ENCODE peak calls at places on chromosomes 16 and 17, in eight cellular contexts. One of them, this sample, is unnamed.

GRCh38 chr16:50509521-50510341 is 38.5 kb upstream of the NKD1 start:
- DNase-seq in lower leg skin: no peak
- DNase-seq in HCT116: peak
- DNase-seq in sigmoid colon: no peak
- DNase-seq in ovary: no peak
- DNase-seq in Peyer's patch: peak
- DNase-seq in stomach: peak
- DNase-seq in uterus: no peak
- DNase-seq in this sample: peak

GRCh38 chr16:28181557-28181914 is 30.2 kb downstream of the XPO6 start:
- DNase-seq in lower leg skin: peak
- DNase-seq in HCT116: peak
- DNase-seq in sigmoid colon: peak
- DNase-seq in ovary: no peak
- DNase-seq in Peyer's patch: no peak
- DNase-seq in stomach: peak
- DNase-seq in uterus: peak
- DNase-seq in this sample: no peak

GRCh38 chr16:56606071-56606687 is 2.2 kb upstream of the MT2A start:
- DNase-seq in lower leg skin: peak
- DNase-seq in HCT116: peak
- DNase-seq in sigmoid colon: peak
- DNase-seq in ovary: peak
- DNase-seq in Peyer's patch: no peak
- DNase-seq in stomach: no peak
- DNase-seq in uterus: peak
- DNase-seq in this sample: no peak

GRCh38 chr17:30921544-30922196 is at the start of gene ADAP2:
- DNase-seq in lower leg skin: peak
- DNase-seq in HCT116: peak
- DNase-seq in sigmoid colon: peak
- DNase-seq in ovary: no peak
- DNase-seq in Peyer's patch: peak
- DNase-seq in stomach: peak
- DNase-seq in uterus: no peak
- DNase-seq in this sample: peak

GRCh38 chr17:81510798-81511549 is 1.6 kb downstream of the ACTG1 start:
- DNase-seq in lower leg skin: no peak
- DNase-seq in HCT116: no peak
- DNase-seq in sigmoid colon: no peak
- DNase-seq in ovary: no peak
- DNase-seq in Peyer's patch: peak
- DNase-seq in stomach: no peak
- DNase-seq in uterus: no peak
- DNase-seq in this sample: no peak

GRCh38 chr17:44796731-44797130 is 33.4 kb downstream of the GJC1 start:
- DNase-seq in lower leg skin: no peak
- DNase-seq in HCT116: no peak
- DNase-seq in sigmoid colon: no peak
- DNase-seq in ovary: no peak
- DNase-seq in Peyer's patch: no peak
- DNase-seq in stomach: no peak
- DNase-seq in uterus: no peak
- DNase-seq in this sample: no peak

GRCh38 chr16:88655053-88655732 is 4.3 kb upstream of the CYBA start:
- DNase-seq in lower leg skin: no peak
- DNase-seq in HCT116: no peak
- DNase-seq in sigmoid colon: no peak
- DNase-seq in ovary: no peak
- DNase-seq in Peyer's patch: no peak
- DNase-seq in stomach: no peak
- DNase-seq in uterus: no peak
- DNase-seq in this sample: no peak

GRCh38 chr17:14011740-14012405 is 57.4 kb upstream of the COX10 start:
- DNase-seq in lower leg skin: no peak
- DNase-seq in HCT116: no peak
- DNase-seq in sigmoid colon: no peak
- DNase-seq in ovary: no peak
- DNase-seq in Peyer's patch: no peak
- DNase-seq in stomach: no peak
- DNase-seq in uterus: no peak
- DNase-seq in this sample: no peak

GRCh38 chr17:35866356-35866950 is 2.2 kb downstream of the HEATR9 start:
- DNase-seq in lower leg skin: no peak
- DNase-seq in HCT116: no peak
- DNase-seq in sigmoid colon: no peak
- DNase-seq in ovary: no peak
- DNase-seq in Peyer's patch: no peak
- DNase-seq in stomach: no peak
- DNase-seq in uterus: no peak
- DNase-seq in this sample: peak

GRCh38 chr16:13875614-13876284 is 44.2 kb upstream of the ERCC4 start:
- DNase-seq in lower leg skin: no peak
- DNase-seq in HCT116: no peak
- DNase-seq in sigmoid colon: no peak
- DNase-seq in ovary: no peak
- DNase-seq in Peyer's patch: no peak
- DNase-seq in stomach: no peak
- DNase-seq in uterus: no peak
- DNase-seq in this sample: no peak

GRCh38 chr17:45718791-45719190 is 65.3 kb upstream of the CRHR1 start:
- DNase-seq in lower leg skin: no peak
- DNase-seq in HCT116: no peak
- DNase-seq in sigmoid colon: no peak
- DNase-seq in ovary: no peak
- DNase-seq in Peyer's patch: no peak
- DNase-seq in stomach: no peak
- DNase-seq in uterus: no peak
- DNase-seq in this sample: no peak

GRCh38 chr17:58328195-58329034 is at the start of gene TSPOAP1:
- DNase-seq in lower leg skin: no peak
- DNase-seq in HCT116: no peak
- DNase-seq in sigmoid colon: no peak
- DNase-seq in ovary: no peak
- DNase-seq in Peyer's patch: peak
- DNase-seq in stomach: no peak
- DNase-seq in uterus: no peak
- DNase-seq in this sample: peak

GRCh38 chr16:49461517-49461951 is 87.9 kb downstream of the C16orf78 start:
- DNase-seq in lower leg skin: no peak
- DNase-seq in HCT116: no peak
- DNase-seq in sigmoid colon: peak
- DNase-seq in ovary: no peak
- DNase-seq in Peyer's patch: no peak
- DNase-seq in stomach: peak
- DNase-seq in uterus: no peak
- DNase-seq in this sample: no peak

GRCh38 chr17:78611636-78612035 is 34.4 kb upstream of the DNAH17 start:
- DNase-seq in lower leg skin: no peak
- DNase-seq in HCT116: no peak
- DNase-seq in sigmoid colon: peak
- DNase-seq in ovary: no peak
- DNase-seq in Peyer's patch: no peak
- DNase-seq in stomach: no peak
- DNase-seq in uterus: peak
- DNase-seq in this sample: no peak

GRCh38 chr16:57125969-57126368 is 33.6 kb downstream of the CPNE2 start:
- DNase-seq in lower leg skin: no peak
- DNase-seq in HCT116: no peak
- DNase-seq in sigmoid colon: no peak
- DNase-seq in ovary: no peak
- DNase-seq in Peyer's patch: no peak
- DNase-seq in stomach: no peak
- DNase-seq in uterus: no peak
- DNase-seq in this sample: no peak

GRCh38 chr16:85670840-85671239 is 17.9 kb downstream of the GINS2 start:
- DNase-seq in lower leg skin: no peak
- DNase-seq in HCT116: no peak
- DNase-seq in sigmoid colon: no peak
- DNase-seq in ovary: peak
- DNase-seq in Peyer's patch: no peak
- DNase-seq in stomach: no peak
- DNase-seq in uterus: no peak
- DNase-seq in this sample: no peak

GRCh38 chr17:50186661-50187402 is 14.6 kb downstream of the COL1A1 start:
- DNase-seq in lower leg skin: no peak
- DNase-seq in HCT116: no peak
- DNase-seq in sigmoid colon: no peak
- DNase-seq in ovary: no peak
- DNase-seq in Peyer's patch: no peak
- DNase-seq in stomach: no peak
- DNase-seq in uterus: no peak
- DNase-seq in this sample: no peak

GRCh38 chr17:50187403-50187735 is 14.1 kb downstream of the COL1A1 start:
- DNase-seq in lower leg skin: no peak
- DNase-seq in HCT116: no peak
- DNase-seq in sigmoid colon: no peak
- DNase-seq in ovary: no peak
- DNase-seq in Peyer's patch: no peak
- DNase-seq in stomach: no peak
- DNase-seq in uterus: no peak
- DNase-seq in this sample: no peak

GRCh38 chr17:50184611-50185398 is 16.6 kb downstream of the COL1A1 start:
- DNase-seq in lower leg skin: peak
- DNase-seq in HCT116: no peak
- DNase-seq in sigmoid colon: peak
- DNase-seq in ovary: peak
- DNase-seq in Peyer's patch: no peak
- DNase-seq in stomach: no peak
- DNase-seq in uterus: peak
- DNase-seq in this sample: peak

GRCh38 chr17:50184057-50184456 is 17.4 kb downstream of the COL1A1 start:
- DNase-seq in lower leg skin: no peak
- DNase-seq in HCT116: no peak
- DNase-seq in sigmoid colon: no peak
- DNase-seq in ovary: no peak
- DNase-seq in Peyer's patch: no peak
- DNase-seq in stomach: no peak
- DNase-seq in uterus: no peak
- DNase-seq in this sample: peak

GRCh38 chr17:50185724-50186545 is 15.5 kb downstream of the COL1A1 start:
- DNase-seq in lower leg skin: no peak
- DNase-seq in HCT116: no peak
- DNase-seq in sigmoid colon: no peak
- DNase-seq in ovary: peak
- DNase-seq in Peyer's patch: no peak
- DNase-seq in stomach: no peak
- DNase-seq in uterus: no peak
- DNase-seq in this sample: no peak
- TF ChIP-seq POLR2A in lower leg skin: no peak
- TF ChIP-seq POLR2A in HCT116: no peak
- TF ChIP-seq POLR2A in sigmoid colon: no peak
- TF ChIP-seq POLR2A in ovary: no peak
- TF ChIP-seq POLR2A in Peyer's patch: no peak
- TF ChIP-seq POLR2A in stomach: no peak
- TF ChIP-seq POLR2A in uterus: no peak
- TF ChIP-seq POLR2A in this sample: no peak

GRCh38 chr17:77495575-77495974 is 354.8 kb downstream of the SEC14L1 start:
- DNase-seq in lower leg skin: no peak
- DNase-seq in HCT116: no peak
- DNase-seq in sigmoid colon: peak
- DNase-seq in ovary: no peak
- DNase-seq in Peyer's patch: peak
- DNase-seq in stomach: no peak
- DNase-seq in uterus: no peak
- DNase-seq in this sample: no peak

GRCh38 chr17:77497578-77497934 is 356.8 kb downstream of the SEC14L1 start:
- DNase-seq in lower leg skin: no peak
- DNase-seq in HCT116: no peak
- DNase-seq in sigmoid colon: peak
- DNase-seq in ovary: no peak
- DNase-seq in Peyer's patch: no peak
- DNase-seq in stomach: no peak
- DNase-seq in uterus: peak
- DNase-seq in this sample: no peak

GRCh38 chr17:77498056-77498785 is 357.5 kb downstream of the SEC14L1 start:
- DNase-seq in lower leg skin: no peak
- DNase-seq in HCT116: no peak
- DNase-seq in sigmoid colon: peak
- DNase-seq in ovary: no peak
- DNase-seq in Peyer's patch: no peak
- DNase-seq in stomach: no peak
- DNase-seq in uterus: peak
- DNase-seq in this sample: no peak

GRCh38 chr17:77496401-77496801 is 355.6 kb downstream of the SEC14L1 start:
- DNase-seq in lower leg skin: no peak
- DNase-seq in HCT116: no peak
- DNase-seq in sigmoid colon: peak
- DNase-seq in ovary: peak
- DNase-seq in Peyer's patch: no peak
- DNase-seq in stomach: no peak
- DNase-seq in uterus: peak
- DNase-seq in this sample: no peak

GRCh38 chr17:77496831-77497577 is 356.2 kb downstream of the SEC14L1 start:
- DNase-seq in lower leg skin: no peak
- DNase-seq in HCT116: no peak
- DNase-seq in sigmoid colon: peak
- DNase-seq in ovary: no peak
- DNase-seq in Peyer's patch: no peak
- DNase-seq in stomach: no peak
- DNase-seq in uterus: peak
- DNase-seq in this sample: no peak
- TF ChIP-seq POLR2A in lower leg skin: no peak
- TF ChIP-seq POLR2A in HCT116: no peak
- TF ChIP-seq POLR2A in sigmoid colon: no peak
- TF ChIP-seq POLR2A in ovary: no peak
- TF ChIP-seq POLR2A in Peyer's patch: no peak
- TF ChIP-seq POLR2A in stomach: no peak
- TF ChIP-seq POLR2A in uterus: no peak
- TF ChIP-seq POLR2A in this sample: no peak

GRCh38 chr17:7867881-7868329 is 10.1 kb downstream of the CYB5D1 start:
- DNase-seq in lower leg skin: no peak
- DNase-seq in HCT116: no peak
- DNase-seq in sigmoid colon: no peak
- DNase-seq in ovary: no peak
- DNase-seq in Peyer's patch: no peak
- DNase-seq in stomach: no peak
- DNase-seq in uterus: no peak
- DNase-seq in this sample: peak
- TF ChIP-seq POLR2A in lower leg skin: no peak
- TF ChIP-seq POLR2A in HCT116: no peak
- TF ChIP-seq POLR2A in sigmoid colon: no peak
- TF ChIP-seq POLR2A in ovary: no peak
- TF ChIP-seq POLR2A in Peyer's patch: no peak
- TF ChIP-seq POLR2A in stomach: no peak
- TF ChIP-seq POLR2A in uterus: no peak
- TF ChIP-seq POLR2A in this sample: no peak

DNA sequence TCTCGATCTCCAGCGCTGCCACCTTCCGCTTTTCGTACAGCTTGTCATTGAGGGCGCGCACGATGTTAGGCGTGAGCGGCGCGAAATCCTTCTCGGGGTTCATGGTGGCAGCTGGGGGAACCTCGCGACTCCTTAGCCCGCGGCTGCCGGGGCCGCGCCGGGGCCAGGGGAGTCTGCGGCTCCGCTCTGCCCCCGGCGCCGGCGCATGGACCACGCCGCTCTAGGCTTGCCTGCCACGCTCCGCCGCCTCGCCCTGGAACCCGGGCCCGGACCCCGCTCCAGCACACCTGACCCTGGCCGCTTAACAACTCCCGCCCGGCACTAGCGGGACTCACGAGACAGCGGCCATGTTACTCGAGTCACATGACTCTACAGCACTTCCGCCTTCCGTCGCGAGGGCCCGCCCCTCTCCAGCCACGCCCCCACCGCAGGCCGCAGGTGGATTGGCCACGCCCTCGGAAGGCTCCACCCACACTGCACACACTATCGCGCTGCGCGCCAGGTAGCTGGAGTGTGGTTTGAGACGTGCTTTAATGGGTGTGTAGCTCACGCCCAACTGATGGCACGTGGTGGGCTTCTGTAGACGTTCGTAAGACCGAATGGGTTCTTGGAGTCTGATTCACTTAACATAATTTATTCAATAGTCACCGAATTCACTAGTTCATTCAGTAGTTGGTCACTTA is at the start of gene VAC14:
- DNase-seq in lower leg skin: peak
- DNase-seq in HCT116: peak
- DNase-seq in sigmoid colon: peak
- DNase-seq in ovary: peak
- DNase-seq in Peyer's patch: peak
- DNase-seq in stomach: peak
- DNase-seq in uterus: peak
- DNase-seq in this sample: peak
- TF ChIP-seq POLR2A in lower leg skin: no peak
- TF ChIP-seq POLR2A in HCT116: peak
- TF ChIP-seq POLR2A in sigmoid colon: no peak
- TF ChIP-seq POLR2A in ovary: peak
- TF ChIP-seq POLR2A in Peyer's patch: peak
- TF ChIP-seq POLR2A in stomach: no peak
- TF ChIP-seq POLR2A in uterus: no peak
- TF ChIP-seq POLR2A in this sample: peak

This sample was measured in NB4.